ENCODE peak calls at places on chromosomes 1 and 21, in eight cellular contexts. G is PC-9, L is Panc1, K is endothelial cell, O is pancreas, U is left ventricle myocardium inferior, J is upper lobe of right lung, W is tibial artery. R is an unnamed sample.

GRCh38 chr21:40118527-40118926 is 251.3 kb downstream of the PCP4 start:
- DNase-seq in L (no peak), W (no peak), J (no peak), U (no peak), K (no peak), G (no peak), O (no peak), R (no peak)

GRCh38 chr1:4749406-4749805 is 95.0 kb downstream of the AJAP1 start:
- DNase-seq in W (no peak), U (no peak), G (no peak), L (no peak), J (no peak), O (no peak), K (no peak), R (no peak)

GRCh38 chr1:230542681-230543080 is 99.6 kb upstream of the COG2 start:
- DNase-seq in G (no peak), W (no peak), O (no peak), J (no peak), K (no peak), L (no peak), U (no peak), R (no peak)

GRCh38 chr1:12629521-12629956 is 11.5 kb upstream of the DHRS3 start:
- DNase-seq in L (no peak), W (no peak), U (no peak), K (no peak), O (no peak), G (no peak), J (peak), R (no peak)

GRCh38 chr1:115838805-115839705 is 1.9 kb downstream of the NHLH2 start:
- DNase-seq in W (no peak), U (no peak), O (peak), J (peak), K (peak), G (peak), L (no peak), R (peak)

GRCh38 chr1:241749924-241750695 is 97.9 kb upstream of the EXO1 start:
- DNase-seq in G (peak), K (no peak), J (no peak), O (no peak), L (no peak), W (no peak), U (no peak), R (peak)

GRCh38 chr21:44914176-44914874 is 6.4 kb downstream of the ITGB2 start:
- DNase-seq in K (no peak), J (peak), O (no peak), G (no peak), W (no peak), L (no peak), U (peak), R (no peak)

GRCh38 chr1:96998466-96998865 is 276.9 kb downstream of the PTBP2 start:
- DNase-seq in G (no peak), L (no peak), O (no peak), W (no peak), J (no peak), K (no peak), U (no peak), R (no peak)

GRCh38 chr1:229563241-229563640 is 4.7 kb upstream of the ABCB10 start:
- DNase-seq in J (no peak), O (no peak), L (no peak), K (no peak), G (no peak), U (no peak), W (no peak), R (no peak)

GRCh38 chr1:84997667-84998600 is 1.0 kb upstream of the MCOLN2 start:
- DNase-seq in K (peak), O (no peak), W (no peak), J (no peak), G (no peak), L (no peak), U (peak), R (no peak)

GRCh38 chr1:76998582-76999189 is 131.4 kb downstream of the ST6GALNAC5 start:
- DNase-seq in G (no peak), U (no peak), L (peak), O (no peak), K (no peak), J (no peak), W (no peak), R (no peak)

GRCh38 chr1:231603598-231604275 is 22.9 kb upstream of the DISC1 start:
- DNase-seq in U (no peak), K (peak), J (no peak), W (no peak), L (peak), G (peak), O (no peak), R (peak)

GRCh38 chr1:220067246-220068204 is 21.2 kb upstream of the EPRS1 start:
- DNase-seq in J (no peak), W (no peak), O (no peak), L (no peak), K (no peak), G (no peak), U (no peak), R (no peak)

GRCh38 chr1:218294531-218294930 is 9.4 kb downstream of the RRP15 start:
- DNase-seq in W (no peak), J (no peak), G (no peak), U (no peak), K (no peak), O (no peak), L (no peak), R (no peak)

GRCh38 chr1:55214903-55215193 is 316 bp downstream of the USP24 start:
- DNase-seq in G (peak), J (peak), K (peak), L (no peak), W (peak), U (peak), O (peak), R (peak)

GRCh38 chr1:14812189-14812588 is 213.7 kb downstream of the KAZN start:
- DNase-seq in U (no peak), J (no peak), K (no peak), L (no peak), O (no peak), W (no peak), G (no peak), R (no peak)

GRCh38 chr1:40039245-40039756 is 1.2 kb upstream of the CAP1 start:
- DNase-seq in U (no peak), W (no peak), L (peak), J (no peak), O (no peak), G (no peak), K (no peak), R (no peak)

GRCh38 chr1:10065344-10065685 is 32.6 kb downstream of the UBE4B start:
- DNase-seq in K (peak), L (no peak), W (no peak), G (no peak), O (no peak), U (no peak), J (peak), R (no peak)

GRCh38 chr1:74650561-74650960 is 23.0 kb downstream of the ERICH3 start:
- DNase-seq in W (no peak), G (no peak), L (no peak), U (no peak), K (no peak), O (no peak), J (no peak), R (no peak)

GRCh38 chr1:59703226-59703917 is 111.4 kb upstream of the HOOK1 start:
- DNase-seq in K (no peak), L (no peak), W (no peak), U (no peak), O (no peak), G (no peak), J (no peak), R (no peak)

GRCh38 chr1:43711049-43711448 is 3.7 kb downstream of the ST3GAL3 start:
- DNase-seq in W (no peak), K (no peak), L (peak), U (no peak), O (no peak), G (no peak), J (no peak), R (no peak)

GRCh38 chr1:202658766-202659165 is 51.5 kb downstream of the SYT2 start:
- DNase-seq in G (no peak), K (no peak), J (no peak), U (no peak), L (no peak), W (no peak), O (no peak), R (no peak)

GRCh38 chr1:202658251-202658650 is 52.0 kb downstream of the SYT2 start:
- DNase-seq in U (no peak), J (no peak), O (no peak), L (no peak), W (no peak), K (no peak), G (no peak), R (no peak)

GRCh38 chr1:202656057-202656456 is 54.2 kb downstream of the SYT2 start:
- DNase-seq in L (no peak), O (no peak), U (no peak), J (no peak), K (peak), W (no peak), G (peak), R (peak)

GRCh38 chr1:202659541-202659940 is 50.7 kb downstream of the SYT2 start:
- DNase-seq in W (no peak), L (no peak), K (no peak), J (no peak), U (no peak), O (no peak), G (no peak), R (no peak)

DNA sequence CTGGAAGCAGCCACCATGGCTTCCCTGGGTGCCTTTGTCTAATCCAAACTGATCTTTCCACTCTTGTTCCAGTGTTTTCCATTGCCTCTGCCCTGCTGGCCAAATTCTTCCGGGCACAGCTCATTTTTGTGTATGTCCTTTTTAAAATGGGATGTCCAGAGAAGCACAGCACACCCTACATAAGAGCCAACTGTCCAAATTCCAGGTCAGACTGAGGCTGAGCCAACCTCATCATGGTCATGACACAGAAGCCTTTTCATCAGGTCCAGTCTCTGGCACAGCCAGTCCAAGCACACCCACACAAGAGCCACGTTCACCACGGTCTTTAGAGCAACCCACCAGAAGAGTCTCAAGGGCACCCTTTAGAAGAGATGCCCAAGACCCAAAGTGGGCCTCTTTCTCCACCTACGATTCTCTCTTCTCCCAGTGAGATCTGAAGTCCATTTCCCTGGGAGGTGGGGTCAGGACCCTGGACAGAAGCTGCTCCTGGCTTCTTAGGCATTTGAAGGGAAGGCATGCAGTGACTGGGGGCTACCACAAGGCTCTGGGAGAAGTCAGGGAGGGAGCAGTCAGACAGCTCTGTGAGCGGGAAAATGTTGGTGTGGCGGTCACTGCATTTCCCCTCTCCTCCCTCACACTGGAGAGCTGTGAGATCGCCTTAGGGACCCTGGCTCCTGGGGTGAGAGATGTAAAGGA is 53.2 kb downstream of the SYT2 start:
- DNase-seq in U (no peak), K (peak), L (no peak), O (no peak), W (no peak), J (no peak), G (peak), R (peak)
- TF ChIP-seq CTCF in U (no peak), K (peak), L (no peak), O (no peak), W (no peak), J (no peak), G (no peak), R (no peak)

GRCh38 chr1:151907363-151908139 is 1.8 kb downstream of the THEM4 start:
- DNase-seq in O (no peak), U (no peak), K (no peak), W (no peak), J (no peak), G (no peak), L (no peak), R (no peak)

GRCh38 chr1:151905070-151905442 is 4.3 kb downstream of the THEM4 start:
- DNase-seq in U (no peak), W (no peak), G (no peak), O (no peak), K (no peak), L (no peak), J (no peak), R (no peak)

GRCh38 chr1:151908228-151908691 is 1.1 kb downstream of the THEM4 start:
- DNase-seq in J (no peak), U (no peak), K (no peak), L (no peak), G (no peak), O (no peak), W (no peak), R (no peak)

GRCh38 chr1:151912973-151913372 is 3.7 kb upstream of the THEM4 start:
- DNase-seq in G (no peak), W (no peak), U (no peak), L (no peak), J (no peak), K (no peak), O (no peak), R (no peak)

DNA sequence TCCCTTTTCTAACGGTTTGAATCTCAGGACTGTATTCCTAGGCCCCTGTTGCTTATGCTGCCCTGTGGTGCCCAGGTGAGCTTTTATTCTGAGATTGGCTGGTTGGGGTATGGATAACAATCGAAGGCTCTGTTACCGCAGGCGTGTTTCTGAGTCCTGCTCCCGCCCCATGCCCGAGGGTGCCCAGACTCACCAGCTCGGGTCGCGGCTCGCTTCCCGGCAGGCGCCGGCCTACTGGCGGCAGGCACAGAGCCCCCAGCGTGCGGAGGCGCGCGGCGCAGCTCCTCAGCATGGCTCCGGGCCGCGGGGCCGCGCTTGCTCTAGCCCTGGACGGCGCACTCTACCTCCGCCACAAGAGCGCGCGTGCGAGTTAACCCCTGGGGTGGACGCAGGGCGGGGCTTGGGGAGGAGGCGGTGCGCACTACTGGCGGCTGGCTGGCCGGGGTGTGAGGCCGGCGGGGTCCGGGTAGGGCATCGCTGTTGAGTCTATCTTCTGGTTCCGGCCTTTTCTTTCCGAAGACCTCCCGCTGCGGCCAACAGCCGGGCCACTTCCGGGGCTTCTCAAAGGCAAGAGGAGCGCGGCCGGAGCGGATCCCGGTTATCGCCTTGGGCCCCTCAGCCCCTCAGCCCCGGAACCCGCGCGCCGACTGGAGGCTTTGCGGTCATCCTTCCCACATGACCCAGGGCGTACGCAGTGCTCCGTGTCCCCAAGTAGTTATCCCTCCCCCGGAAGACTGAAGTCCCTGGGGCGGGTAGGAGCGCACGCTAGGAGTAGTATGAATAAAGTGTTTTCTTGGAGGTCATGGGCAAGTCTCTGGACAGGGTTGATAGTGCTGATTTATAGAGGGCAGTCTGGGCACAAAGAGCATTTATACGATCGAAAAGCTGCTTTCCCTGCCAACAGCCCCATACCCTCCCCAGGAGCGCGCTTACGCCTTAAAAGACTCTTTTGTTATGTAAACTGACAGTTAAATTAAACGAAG is at the start of gene THEM4:
- DNase-seq in O (peak), L (peak), U (peak), W (peak), J (peak), K (peak), G (peak), R (peak)
- TF ChIP-seq CTCF in O (no peak), L (peak), U (peak), W (peak), J (peak), K (peak), G (no peak), R (no peak)

GRCh38 chr1:165631403-165632151 is 543 bp downstream of the MGST3 start:
- DNase-seq in O (peak), W (peak), L (no peak), K (peak), J (peak), G (peak), U (peak), R (peak)
- TF ChIP-seq CTCF in O (no peak), W (no peak), L (peak), K (no peak), J (no peak), G (no peak), U (no peak), R (no peak)

GRCh38 chr1:95073446-95073845 is 695 bp upstream of the ALG14 start:
- DNase-seq in U (no peak), K (no peak), L (no peak), O (no peak), J (no peak), W (no peak), G (no peak), R (no peak)

GRCh38 chr1:95069711-95070093 is 3.0 kb downstream of the ALG14 start:
- DNase-seq in W (no peak), U (no peak), O (no peak), J (no peak), L (no peak), K (no peak), G (no peak), R (no peak)

GRCh38 chr1:95072117-95072516 is 634 bp downstream of the ALG14 start:
- DNase-seq in U (no peak), K (no peak), L (no peak), G (no peak), O (no peak), J (no peak), W (no peak), R (no peak)

GRCh38 chr1:95071539-95071938 is 1.2 kb downstream of the ALG14 start:
- DNase-seq in K (no peak), L (no peak), J (no peak), G (no peak), U (no peak), O (no peak), W (no peak), R (no peak)

DNA sequence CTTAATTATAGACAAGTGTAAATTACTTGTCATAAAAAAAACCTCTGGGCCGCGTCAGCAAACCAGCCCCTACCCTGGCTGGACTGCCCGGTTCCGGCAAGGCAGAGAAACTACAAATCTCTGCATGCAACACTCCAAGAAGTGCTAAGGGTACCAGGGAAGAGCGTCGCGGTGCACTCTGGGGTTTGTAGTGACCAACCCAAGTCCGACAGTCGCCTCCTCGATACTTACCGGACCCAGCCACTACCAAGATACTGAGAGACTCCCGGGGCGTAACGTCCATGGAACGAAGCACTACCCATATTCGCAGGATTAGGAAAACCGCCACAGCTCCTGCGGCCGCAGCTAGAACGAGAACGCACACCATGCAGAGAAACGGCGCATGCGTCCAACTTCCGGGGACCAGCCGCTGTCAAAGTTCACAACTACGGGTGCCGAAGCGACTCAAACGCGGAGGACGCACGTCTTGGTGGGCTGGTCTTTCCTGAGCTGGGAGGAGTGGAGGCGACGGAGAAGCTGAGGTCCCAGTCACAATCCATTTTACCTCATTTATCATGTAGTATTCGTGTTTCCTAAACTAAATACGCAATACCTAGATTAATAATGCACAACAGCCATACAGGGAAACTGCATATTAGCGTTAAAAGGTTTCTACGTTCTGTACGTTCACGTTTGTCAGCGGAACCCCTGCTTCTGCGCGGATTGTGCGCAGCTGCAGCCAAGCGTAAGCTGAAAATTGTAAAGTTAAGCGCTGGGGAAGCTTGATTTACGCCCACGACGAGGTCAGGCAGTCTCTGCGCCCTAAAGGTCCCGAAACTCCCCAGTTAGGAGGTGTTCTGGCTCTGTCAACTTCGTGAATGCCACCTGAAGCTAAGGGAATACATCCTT is at the start of gene ALG14:
- DNase-seq in G (peak), W (peak), U (peak), J (peak), O (peak), K (peak), L (peak), R (peak)
- TF ChIP-seq CTCF in G (no peak), W (no peak), U (no peak), J (no peak), O (no peak), K (no peak), L (no peak), R (no peak)

GRCh38 chr1:42456754-42457089 is 379 bp downstream of the PPCS start:
- DNase-seq in L (no peak), K (no peak), G (peak), J (no peak), O (peak), U (no peak), W (no peak), R (peak)

GRCh38 chr1:42453386-42453785 is 2.4 kb downstream of the ZMYND12 start:
- DNase-seq in K (no peak), L (no peak), O (no peak), J (no peak), G (no peak), W (no peak), U (no peak), R (no peak)

GRCh38 chr1:42454409-42454808 is 1.4 kb downstream of the ZMYND12 start:
- DNase-seq in W (no peak), O (no peak), K (no peak), U (no peak), L (no peak), J (no peak), G (no peak), R (no peak)

DNA sequence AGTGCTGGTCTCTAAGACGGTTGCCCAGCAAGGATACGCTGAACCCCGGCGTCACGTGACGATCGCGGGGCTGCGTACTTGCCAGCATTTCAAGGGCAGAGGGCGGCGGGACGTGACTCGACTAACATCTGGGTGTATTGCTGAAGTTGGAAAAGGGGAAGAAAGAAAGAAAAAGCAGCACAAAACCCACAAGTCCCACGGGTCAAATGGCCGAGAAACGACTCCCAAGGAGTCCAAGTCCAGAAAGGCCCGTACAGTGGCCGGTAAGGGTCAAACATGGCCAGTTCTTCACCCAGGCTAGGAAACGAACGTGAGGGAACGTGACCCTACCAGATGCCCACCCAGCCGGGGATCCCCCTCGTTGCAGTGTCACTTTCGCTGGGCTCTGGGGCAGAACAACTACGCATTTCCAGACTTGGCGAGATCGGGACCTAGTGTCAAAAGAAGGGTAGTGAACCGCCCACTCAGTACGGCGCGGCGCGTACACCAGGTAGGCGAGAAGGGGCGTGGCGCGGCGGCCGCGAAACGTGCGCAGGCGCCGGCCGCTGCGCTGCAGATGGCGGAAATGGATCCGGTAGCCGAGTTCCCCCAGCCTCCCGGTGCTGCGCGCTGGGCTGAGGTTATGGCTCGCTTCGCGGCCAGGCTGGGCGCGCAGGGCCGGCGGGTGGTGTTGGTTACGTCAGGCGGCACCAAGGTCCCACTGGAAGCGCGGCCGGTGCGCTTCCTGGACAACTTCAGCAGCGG is at the start of the genes PPCS and ZMYND12:
- DNase-seq in G (peak), O (peak), L (peak), J (peak), W (peak), U (peak), K (peak), R (peak)
- TF ChIP-seq CTCF in G (no peak), O (no peak), L (no peak), J (no peak), W (peak), U (peak), K (no peak), R (no peak)